ENCODE peak calls at places on chromosomes 13 and 19, in nine cellular contexts. N, W, L, M, R, Q, A, E and K are unnamed samples.

GRCh38 chr13:50887153-50887552 is 22.4 kb upstream of the RNASEH2B start:
- DNase-seq in N (no peak), W (no peak), L (no peak), M (no peak), R (no peak), Q (no peak), A (no peak), E (no peak), K (no peak)

GRCh38 chr13:73261739-73262216 is 203.0 kb downstream of the KLF5 start:
- DNase-seq in N (peak), W (no peak), L (no peak), M (peak), R (no peak), Q (peak), A (no peak), E (no peak), K (no peak)

GRCh38 chr19:3146677-3147100 is 10.9 kb downstream of the GNA15 start:
- DNase-seq in N (no peak), W (no peak), L (peak), M (no peak), R (no peak), Q (no peak), A (peak), E (no peak), K (peak)

GRCh38 chr19:6216996-6217751 is 62.6 kb downstream of the MLLT1 start:
- DNase-seq in N (no peak), W (peak), L (peak), M (peak), R (peak), Q (no peak), A (peak), E (peak), K (peak)

GRCh38 chr13:35720690-35721554 is 244.4 kb upstream of the MAB21L1 start:
- DNase-seq in N (no peak), W (peak), L (peak), M (peak), R (peak), Q (peak), A (peak), E (no peak), K (peak)

GRCh38 chr13:60654405-60654804 is 257.4 kb downstream of the TDRD3 start:
- DNase-seq in N (no peak), W (no peak), L (peak), M (peak), R (peak), Q (peak), A (peak), E (no peak), K (no peak)

GRCh38 chr13:82501804-82502203 is 1380.5 kb downstream of the SLITRK1 start:
- DNase-seq in N (no peak), W (no peak), L (no peak), M (no peak), R (no peak), Q (no peak), A (no peak), E (no peak), K (no peak)

GRCh38 chr19:46225558-46226004 is 4.0 kb upstream of the IGFL1 start:
- DNase-seq in N (peak), W (peak), L (no peak), M (peak), R (peak), Q (peak), A (no peak), E (no peak), K (no peak)

GRCh38 chr19:38303517-38304351 is at the start of gene C19orf33:
- DNase-seq in N (peak), W (no peak), L (no peak), M (no peak), R (peak), Q (no peak), A (no peak), E (no peak), K (no peak)

GRCh38 chr19:12247644-12248222 is 47.0 kb downstream of the ZNF44 start:
- DNase-seq in N (no peak), W (no peak), L (no peak), M (no peak), R (no peak), Q (no peak), A (no peak), E (no peak), K (no peak)

GRCh38 chr19:15640294-15640903 is at the start of gene CYP4F3:
- DNase-seq in N (peak), W (no peak), L (peak), M (peak), R (no peak), Q (no peak), A (no peak), E (no peak), K (no peak)

GRCh38 chr19:6056282-6056741 is 54.0 kb downstream of the RFX2 start:
- DNase-seq in N (no peak), W (no peak), L (no peak), M (no peak), R (no peak), Q (no peak), A (no peak), E (peak), K (no peak)

GRCh38 chr19:11814707-11815050 is 606 bp downstream of the ZNF440 start:
- DNase-seq in N (no peak), W (peak), L (no peak), M (peak), R (peak), Q (peak), A (no peak), E (no peak), K (no peak)

GRCh38 chr13:42275506-42275905 is 3.6 kb downstream of the AKAP11 start:
- DNase-seq in N (no peak), W (no peak), L (no peak), M (no peak), R (no peak), Q (no peak), A (no peak), E (no peak), K (no peak)

GRCh38 chr13:99103536-99103935 is 97.1 kb upstream of the UBAC2 start:
- DNase-seq in N (no peak), W (no peak), L (no peak), M (peak), R (no peak), Q (no peak), A (no peak), E (no peak), K (no peak)

GRCh38 chr19:28966737-28967401 is 246.1 kb downstream of the UQCRFS1 start:
- DNase-seq in N (no peak), W (no peak), L (no peak), M (peak), R (peak), Q (peak), A (no peak), E (no peak), K (no peak)

GRCh38 chr19:14048439-14049153 is 13.3 kb downstream of the PALM3 start:
- DNase-seq in N (peak), W (no peak), L (peak), M (peak), R (no peak), Q (no peak), A (peak), E (no peak), K (no peak)

GRCh38 chr19:16327501-16327900 is 2.9 kb downstream of the KLF2 start:
- DNase-seq in N (no peak), W (no peak), L (no peak), M (no peak), R (no peak), Q (peak), A (no peak), E (peak), K (no peak)

GRCh38 chr19:45865269-45865948 is 1.3 kb downstream of the FOXA3 start:
- DNase-seq in N (no peak), W (no peak), L (no peak), M (no peak), R (no peak), Q (no peak), A (no peak), E (no peak), K (no peak)

GRCh38 chr19:17865364-17866311 is 5.9 kb downstream of the RPL18A start:
- DNase-seq in N (peak), W (no peak), L (no peak), M (no peak), R (no peak), Q (no peak), A (no peak), E (no peak), K (no peak)

GRCh38 chr13:77537302-77537919 is 1.9 kb downstream of the SCEL start:
- DNase-seq in N (peak), W (no peak), L (no peak), M (no peak), R (no peak), Q (peak), A (no peak), E (no peak), K (no peak)

GRCh38 chr13:28586585-28587540 is 72.1 kb upstream of the POMP start:
- DNase-seq in N (no peak), W (no peak), L (no peak), M (no peak), R (no peak), Q (no peak), A (no peak), E (no peak), K (no peak)

GRCh38 chr13:54989418-54989817 is 1960.8 kb downstream of the OLFM4 start:
- DNase-seq in N (no peak), W (no peak), L (no peak), M (no peak), R (no peak), Q (no peak), A (no peak), E (no peak), K (no peak)

GRCh38 chr13:19123502-19123901 is 58.1 kb downstream of the TUBA3C start:
- DNase-seq in N (no peak), W (no peak), L (no peak), M (no peak), R (no peak), Q (no peak), A (no peak), E (no peak), K (no peak)

GRCh38 chr13:31775686-31776085 is 36.4 kb downstream of the RXFP2 start:
- DNase-seq in N (no peak), W (no peak), L (peak), M (peak), R (no peak), Q (peak), A (no peak), E (peak), K (no peak)

GRCh38 chr19:33794578-33795369 is 1.9 kb upstream of the KCTD15 start:
- DNase-seq in N (no peak), W (no peak), L (peak), M (peak), R (peak), Q (no peak), A (no peak), E (no peak), K (no peak)

GRCh38 chr13:32362574-32362973 is 47.3 kb downstream of the BRCA2 start:
- DNase-seq in N (no peak), W (no peak), L (no peak), M (no peak), R (no peak), Q (no peak), A (no peak), E (no peak), K (no peak)

GRCh38 chr13:97145057-97145456 is 77.1 kb upstream of the MBNL2 start:
- DNase-seq in N (no peak), W (no peak), L (no peak), M (no peak), R (no peak), Q (no peak), A (no peak), E (no peak), K (no peak)

GRCh38 chr13:34863360-34864135 is 78.5 kb upstream of the NBEA start:
- DNase-seq in N (peak), W (peak), L (no peak), M (peak), R (peak), Q (peak), A (no peak), E (no peak), K (no peak)

GRCh38 chr13:75687145-75687763 is 51.1 kb downstream of the LMO7 start:
- DNase-seq in N (peak), W (peak), L (no peak), M (peak), R (peak), Q (peak), A (no peak), E (no peak), K (no peak)

GRCh38 chr19:15836345-15836594 is 20.8 kb upstream of the OR10H1 start:
- DNase-seq in N (no peak), W (peak), L (no peak), M (no peak), R (no peak), Q (peak), A (no peak), E (no peak), K (no peak)

GRCh38 chr19:38701455-38702063 is 42.7 kb downstream of the CAPN12 start:
- DNase-seq in N (no peak), W (peak), L (no peak), M (no peak), R (no peak), Q (peak), A (no peak), E (peak), K (no peak)

GRCh38 chr19:17259118-17259780 is 5.3 kb downstream of the USHBP1 start:
- DNase-seq in N (no peak), W (no peak), L (no peak), M (peak), R (peak), Q (no peak), A (no peak), E (no peak), K (no peak)

GRCh38 chr13:36639610-36640009 is 34.2 kb upstream of the SERTM1 start:
- DNase-seq in N (no peak), W (no peak), L (no peak), M (no peak), R (no peak), Q (no peak), A (no peak), E (no peak), K (no peak)

GRCh38 chr13:56338421-56338820 is 802.3 kb upstream of the PRR20A start:
- DNase-seq in N (no peak), W (no peak), L (no peak), M (no peak), R (no peak), Q (no peak), A (no peak), E (no peak), K (no peak)

GRCh38 chr19:16670291-16670690 is 9.4 kb downstream of the TMEM38A start:
- DNase-seq in N (no peak), W (no peak), L (no peak), M (no peak), R (no peak), Q (no peak), A (no peak), E (no peak), K (no peak)

GRCh38 chr13:108700421-108701170 is 71.2 kb downstream of the MYO16 start:
- DNase-seq in N (peak), W (peak), L (no peak), M (no peak), R (peak), Q (no peak), A (no peak), E (no peak), K (no peak)

GRCh38 chr13:86882835-86883234 is 788.3 kb upstream of the SLITRK5 start:
- DNase-seq in N (no peak), W (peak), L (no peak), M (no peak), R (no peak), Q (no peak), A (no peak), E (no peak), K (no peak)

GRCh38 chr19:10593820-10594637 is 6.9 kb upstream of the AP1M2 start:
- DNase-seq in N (peak), W (no peak), L (no peak), M (no peak), R (no peak), Q (peak), A (no peak), E (peak), K (no peak)
- TF ChIP-seq CTCF in N (no peak), W (no peak), L (no peak), M (no peak), R (no peak), Q (no peak), A (no peak), E (no peak), K (no peak)

GRCh38 chr13:93248627-93249047 is 22.0 kb downstream of the GPC6 start:
- DNase-seq in N (no peak), W (peak), L (no peak), M (peak), R (peak), Q (no peak), A (peak), E (peak), K (peak)
- TF ChIP-seq CTCF in N (no peak), W (no peak), L (no peak), M (peak), R (peak), Q (no peak), A (peak), E (peak), K (peak)

GRCh38 chr13:111045170-111045569 is 69.9 kb upstream of the ARHGEF7 start:
- DNase-seq in N (no peak), W (no peak), L (no peak), M (no peak), R (no peak), Q (no peak), A (no peak), E (no peak), K (no peak)

GRCh38 chr13:111048387-111048786 is 66.7 kb upstream of the ARHGEF7 start:
- DNase-seq in N (no peak), W (no peak), L (no peak), M (no peak), R (no peak), Q (no peak), A (no peak), E (no peak), K (no peak)

GRCh38 chr13:111047326-111047725 is 67.8 kb upstream of the ARHGEF7 start:
- DNase-seq in N (no peak), W (no peak), L (no peak), M (no peak), R (no peak), Q (no peak), A (no peak), E (no peak), K (no peak)

GRCh38 chr13:111044087-111044830 is 70.9 kb upstream of the ARHGEF7 start:
- DNase-seq in N (no peak), W (no peak), L (no peak), M (no peak), R (no peak), Q (no peak), A (no peak), E (no peak), K (no peak)

DNA sequence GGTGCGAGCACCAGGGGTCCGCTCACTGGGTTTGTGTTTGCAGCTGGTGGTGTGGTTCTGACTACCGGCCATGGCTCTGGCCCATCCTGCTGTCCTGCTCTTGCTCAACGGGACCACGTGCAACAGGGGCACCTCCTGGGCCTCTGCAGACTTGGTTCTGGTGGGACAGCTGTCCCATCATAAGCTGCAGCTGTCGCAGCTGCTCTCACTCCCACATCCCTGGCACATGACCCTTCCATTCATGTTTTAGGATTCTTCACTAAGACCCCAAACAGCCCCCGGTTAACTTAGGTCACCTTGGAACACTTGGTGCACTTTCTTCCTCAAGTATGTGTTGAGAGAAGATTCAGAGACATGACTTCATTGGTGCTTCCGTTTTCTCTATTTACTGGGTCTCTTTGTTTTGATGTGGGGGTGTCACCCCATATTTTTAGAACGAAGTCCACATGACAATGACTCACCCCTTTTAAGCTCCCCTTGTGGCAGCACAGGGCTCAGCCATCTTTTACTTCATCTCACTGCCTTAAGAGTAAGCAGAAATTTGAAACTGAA is 68.4 kb upstream of the ARHGEF7 start:
- DNase-seq in N (no peak), W (peak), L (no peak), M (peak), R (peak), Q (peak), A (no peak), E (no peak), K (no peak)
- TF ChIP-seq CTCF in N (no peak), W (peak), L (no peak), M (peak), R (peak), Q (peak), A (no peak), E (peak), K (no peak)

GRCh38 chr13:113929628-113930615 is 44.0 kb downstream of the C13orf46 start:
- DNase-seq in N (no peak), W (no peak), L (no peak), M (no peak), R (no peak), Q (peak), A (no peak), E (peak), K (no peak)
- TF ChIP-seq CTCF in N (no peak), W (no peak), L (no peak), M (no peak), R (no peak), Q (no peak), A (no peak), E (no peak), K (no peak)